ENCODE peak calls at places on chromosomes 1 and 21, in seven cellular contexts. One of them, this sample, is unnamed.

GRCh38 chr1:28412731-28413130 is 43.2 kb downstream of the PHACTR4 start:
- DNase-seq in H9: no peak
- DNase-seq in mesenchymal stem cell: no peak
- DNase-seq in IMR-90: no peak
- DNase-seq in neuronal stem cell: no peak
- DNase-seq in H1: no peak
- DNase-seq in trophoblast cell: no peak
- DNase-seq in this sample: peak

GRCh38 chr1:36115931-36116330 is 9.1 kb downstream of the COL8A2 start:
- DNase-seq in H9: no peak
- DNase-seq in mesenchymal stem cell: no peak
- DNase-seq in IMR-90: peak
- DNase-seq in neuronal stem cell: no peak
- DNase-seq in H1: no peak
- DNase-seq in trophoblast cell: no peak
- DNase-seq in this sample: no peak

GRCh38 chr1:38497921-38498320 is 361.7 kb downstream of the RRAGC start:
- DNase-seq in H9: no peak
- DNase-seq in mesenchymal stem cell: no peak
- DNase-seq in IMR-90: no peak
- DNase-seq in neuronal stem cell: no peak
- DNase-seq in H1: no peak
- DNase-seq in trophoblast cell: no peak
- DNase-seq in this sample: no peak

GRCh38 chr1:165501975-165502358 is 41.8 kb upstream of the LRRC52 start:
- DNase-seq in H9: no peak
- DNase-seq in mesenchymal stem cell: no peak
- DNase-seq in IMR-90: no peak
- DNase-seq in neuronal stem cell: no peak
- DNase-seq in H1: no peak
- DNase-seq in trophoblast cell: no peak
- DNase-seq in this sample: peak

GRCh38 chr1:52239708-52240001 is 97.8 kb downstream of the ZFYVE9 start:
- DNase-seq in H9: no peak
- DNase-seq in mesenchymal stem cell: no peak
- DNase-seq in IMR-90: no peak
- DNase-seq in neuronal stem cell: no peak
- DNase-seq in H1: no peak
- DNase-seq in trophoblast cell: no peak
- DNase-seq in this sample: no peak

GRCh38 chr1:61436016-61436415 is 288.9 kb downstream of the TM2D1 start:
- DNase-seq in H9: no peak
- DNase-seq in mesenchymal stem cell: no peak
- DNase-seq in IMR-90: no peak
- DNase-seq in neuronal stem cell: no peak
- DNase-seq in H1: no peak
- DNase-seq in trophoblast cell: no peak
- DNase-seq in this sample: peak

GRCh38 chr21:35172231-35172630 is 123.1 kb upstream of the RUNX1 start:
- DNase-seq in H9: no peak
- DNase-seq in mesenchymal stem cell: no peak
- DNase-seq in IMR-90: no peak
- DNase-seq in neuronal stem cell: no peak
- DNase-seq in H1: no peak
- DNase-seq in trophoblast cell: no peak
- DNase-seq in this sample: no peak

GRCh38 chr1:27626031-27626935 is 8.7 kb downstream of the FGR start:
- DNase-seq in H9: no peak
- DNase-seq in mesenchymal stem cell: no peak
- DNase-seq in IMR-90: no peak
- DNase-seq in neuronal stem cell: no peak
- DNase-seq in H1: no peak
- DNase-seq in trophoblast cell: no peak
- DNase-seq in this sample: no peak

GRCh38 chr1:98133151-98133550 is 212.3 kb upstream of the DPYD start:
- DNase-seq in H9: no peak
- DNase-seq in mesenchymal stem cell: no peak
- DNase-seq in IMR-90: no peak
- DNase-seq in neuronal stem cell: no peak
- DNase-seq in H1: no peak
- DNase-seq in trophoblast cell: no peak
- DNase-seq in this sample: no peak

GRCh38 chr21:15743593-15743992 is 13.8 kb downstream of the USP25 start:
- DNase-seq in H9: no peak
- DNase-seq in mesenchymal stem cell: no peak
- DNase-seq in IMR-90: no peak
- DNase-seq in neuronal stem cell: no peak
- DNase-seq in H1: no peak
- DNase-seq in trophoblast cell: no peak
- DNase-seq in this sample: no peak

GRCh38 chr1:10648689-10649483 is 147.6 kb downstream of the CASZ1 start:
- DNase-seq in H9: no peak
- DNase-seq in mesenchymal stem cell: peak
- DNase-seq in IMR-90: no peak
- DNase-seq in neuronal stem cell: peak
- DNase-seq in H1: peak
- DNase-seq in trophoblast cell: peak
- DNase-seq in this sample: peak

GRCh38 chr1:78052685-78053433 is 7.1 kb downstream of the GIPC2 start:
- DNase-seq in H9: no peak
- DNase-seq in mesenchymal stem cell: no peak
- DNase-seq in IMR-90: no peak
- DNase-seq in neuronal stem cell: no peak
- DNase-seq in H1: no peak
- DNase-seq in trophoblast cell: no peak
- DNase-seq in this sample: no peak

GRCh38 chr1:41537257-41537656 is 52.8 kb upstream of the EDN2 start:
- DNase-seq in H9: no peak
- DNase-seq in mesenchymal stem cell: peak
- DNase-seq in IMR-90: no peak
- DNase-seq in neuronal stem cell: no peak
- DNase-seq in H1: no peak
- DNase-seq in trophoblast cell: no peak
- DNase-seq in this sample: no peak

GRCh38 chr1:169682077-169682476 is 29.3 kb downstream of the SELL start:
- DNase-seq in H9: no peak
- DNase-seq in mesenchymal stem cell: no peak
- DNase-seq in IMR-90: no peak
- DNase-seq in neuronal stem cell: no peak
- DNase-seq in H1: no peak
- DNase-seq in trophoblast cell: no peak
- DNase-seq in this sample: no peak

GRCh38 chr1:194717941-194718340 is 1531.5 kb upstream of the B3GALT2 start:
- DNase-seq in H9: no peak
- DNase-seq in mesenchymal stem cell: no peak
- DNase-seq in IMR-90: peak
- DNase-seq in neuronal stem cell: no peak
- DNase-seq in H1: no peak
- DNase-seq in trophoblast cell: no peak
- DNase-seq in this sample: no peak
- H2BK5ac ChIP-seq in H9: no peak
- H2BK5ac ChIP-seq in mesenchymal stem cell: no peak
- H2BK5ac ChIP-seq in IMR-90: no peak
- H2BK5ac ChIP-seq in neuronal stem cell: no peak
- H2BK5ac ChIP-seq in H1: no peak
- H2BK5ac ChIP-seq in trophoblast cell: no peak
- H2BK5ac ChIP-seq in this sample: no peak

DNA sequence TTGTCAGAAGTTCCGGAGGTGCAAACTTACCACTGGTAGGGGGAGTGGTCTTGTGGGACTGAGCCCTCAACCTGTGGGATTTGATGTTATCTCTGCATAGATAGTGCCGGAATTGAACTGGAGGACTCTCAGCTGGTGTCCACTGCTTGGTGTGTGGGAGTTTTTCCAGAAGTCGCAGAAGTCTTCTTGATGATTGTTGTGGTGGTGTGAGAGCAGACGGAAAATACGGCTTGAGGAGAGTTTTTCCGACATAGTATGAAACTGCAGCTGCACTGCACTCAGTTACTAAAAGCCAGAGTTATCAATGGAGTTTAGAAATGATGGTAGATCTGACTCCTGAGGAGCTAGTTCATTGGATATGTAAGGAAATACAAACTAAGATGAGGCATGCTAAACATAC is 14.9 kb downstream of the RGS5 start:
- DNase-seq in H9: no peak
- DNase-seq in mesenchymal stem cell: no peak
- DNase-seq in IMR-90: no peak
- DNase-seq in neuronal stem cell: no peak
- DNase-seq in H1: no peak
- DNase-seq in trophoblast cell: no peak
- DNase-seq in this sample: no peak
- H2BK5ac ChIP-seq in H9: no peak
- H2BK5ac ChIP-seq in mesenchymal stem cell: no peak
- H2BK5ac ChIP-seq in IMR-90: no peak
- H2BK5ac ChIP-seq in neuronal stem cell: no peak
- H2BK5ac ChIP-seq in H1: no peak
- H2BK5ac ChIP-seq in trophoblast cell: no peak
- H2BK5ac ChIP-seq in this sample: no peak

DNA sequence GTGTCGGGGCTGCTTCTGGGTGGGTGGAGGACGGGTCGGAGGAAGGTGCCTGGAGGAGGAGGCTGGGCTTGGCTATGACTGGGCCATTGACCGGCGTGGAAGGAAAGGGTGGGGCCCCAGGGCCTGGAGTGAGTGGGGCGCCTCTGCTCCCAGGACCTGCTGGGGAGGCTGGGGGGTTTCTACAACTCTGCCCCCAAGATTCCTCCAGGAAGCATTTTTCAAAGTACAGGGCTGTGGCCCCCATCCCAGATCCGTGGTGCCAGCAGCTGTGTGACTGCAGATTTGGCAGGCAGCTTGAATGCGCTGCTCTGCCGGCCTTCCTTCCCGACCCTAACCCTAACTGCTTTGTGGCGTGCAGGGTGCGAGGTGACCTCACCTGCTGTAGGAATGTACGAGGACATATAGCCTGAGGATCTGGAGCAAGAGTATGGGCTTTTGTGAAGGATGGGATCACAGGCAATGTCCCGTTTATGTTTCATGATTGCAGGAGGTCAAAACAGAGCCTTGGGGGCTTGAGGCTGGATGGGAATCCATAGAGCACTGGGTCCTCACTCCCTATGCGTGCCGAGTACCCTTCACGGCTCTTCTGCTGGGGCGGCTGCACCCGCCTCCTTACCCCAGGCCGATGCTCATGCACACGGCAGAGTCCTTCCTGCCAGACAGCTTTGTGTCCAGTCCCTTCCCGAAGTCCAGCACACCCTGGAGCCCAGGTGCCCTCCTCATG is 24.7 kb downstream of the TRPM2 start:
- DNase-seq in H9: no peak
- DNase-seq in mesenchymal stem cell: no peak
- DNase-seq in IMR-90: no peak
- DNase-seq in neuronal stem cell: no peak
- DNase-seq in H1: no peak
- DNase-seq in trophoblast cell: no peak
- DNase-seq in this sample: no peak
- H2BK5ac ChIP-seq in H9: no peak
- H2BK5ac ChIP-seq in mesenchymal stem cell: no peak
- H2BK5ac ChIP-seq in IMR-90: no peak
- H2BK5ac ChIP-seq in neuronal stem cell: no peak
- H2BK5ac ChIP-seq in H1: peak
- H2BK5ac ChIP-seq in trophoblast cell: no peak
- H2BK5ac ChIP-seq in this sample: no peak

GRCh38 chr1:50707824-50708223 is 252.2 kb downstream of the FAF1 start:
- DNase-seq in H9: no peak
- DNase-seq in mesenchymal stem cell: no peak
- DNase-seq in IMR-90: no peak
- DNase-seq in neuronal stem cell: no peak
- DNase-seq in H1: no peak
- DNase-seq in trophoblast cell: no peak
- DNase-seq in this sample: no peak

GRCh38 chr1:50705699-50706098 is 254.4 kb downstream of the FAF1 start:
- DNase-seq in H9: no peak
- DNase-seq in mesenchymal stem cell: no peak
- DNase-seq in IMR-90: no peak
- DNase-seq in neuronal stem cell: no peak
- DNase-seq in H1: no peak
- DNase-seq in trophoblast cell: no peak
- DNase-seq in this sample: no peak

GRCh38 chr1:50704126-50704525 is 255.9 kb downstream of the FAF1 start:
- DNase-seq in H9: no peak
- DNase-seq in mesenchymal stem cell: peak
- DNase-seq in IMR-90: peak
- DNase-seq in neuronal stem cell: peak
- DNase-seq in H1: no peak
- DNase-seq in trophoblast cell: no peak
- DNase-seq in this sample: peak

GRCh38 chr1:50705041-50705440 is 255.0 kb downstream of the FAF1 start:
- DNase-seq in H9: no peak
- DNase-seq in mesenchymal stem cell: no peak
- DNase-seq in IMR-90: peak
- DNase-seq in neuronal stem cell: no peak
- DNase-seq in H1: no peak
- DNase-seq in trophoblast cell: no peak
- DNase-seq in this sample: no peak

GRCh38 chr1:50710099-50710498 is 250.0 kb downstream of the FAF1 start:
- DNase-seq in H9: no peak
- DNase-seq in mesenchymal stem cell: no peak
- DNase-seq in IMR-90: no peak
- DNase-seq in neuronal stem cell: no peak
- DNase-seq in H1: no peak
- DNase-seq in trophoblast cell: peak
- DNase-seq in this sample: no peak
- H2BK5ac ChIP-seq in H9: no peak
- H2BK5ac ChIP-seq in mesenchymal stem cell: no peak
- H2BK5ac ChIP-seq in IMR-90: no peak
- H2BK5ac ChIP-seq in neuronal stem cell: no peak
- H2BK5ac ChIP-seq in H1: no peak
- H2BK5ac ChIP-seq in trophoblast cell: no peak
- H2BK5ac ChIP-seq in this sample: no peak

GRCh38 chr21:45787371-45787770 is 143.8 kb downstream of the PCBP3 start:
- DNase-seq in H9: no peak
- DNase-seq in mesenchymal stem cell: no peak
- DNase-seq in IMR-90: no peak
- DNase-seq in neuronal stem cell: no peak
- DNase-seq in H1: no peak
- DNase-seq in trophoblast cell: no peak
- DNase-seq in this sample: no peak

GRCh38 chr21:45788198-45788597 is 144.7 kb downstream of the PCBP3 start:
- DNase-seq in H9: no peak
- DNase-seq in mesenchymal stem cell: no peak
- DNase-seq in IMR-90: no peak
- DNase-seq in neuronal stem cell: no peak
- DNase-seq in H1: no peak
- DNase-seq in trophoblast cell: no peak
- DNase-seq in this sample: no peak

GRCh38 chr21:45790427-45790826 is 146.9 kb downstream of the PCBP3 start:
- DNase-seq in H9: no peak
- DNase-seq in mesenchymal stem cell: no peak
- DNase-seq in IMR-90: no peak
- DNase-seq in neuronal stem cell: no peak
- DNase-seq in H1: no peak
- DNase-seq in trophoblast cell: no peak
- DNase-seq in this sample: no peak

GRCh38 chr21:45786660-45787059 is 143.1 kb downstream of the PCBP3 start:
- DNase-seq in H9: no peak
- DNase-seq in mesenchymal stem cell: no peak
- DNase-seq in IMR-90: no peak
- DNase-seq in neuronal stem cell: no peak
- DNase-seq in H1: no peak
- DNase-seq in trophoblast cell: no peak
- DNase-seq in this sample: no peak

GRCh38 chr21:45788635-45789506 is 145.3 kb downstream of the PCBP3 start:
- DNase-seq in H9: no peak
- DNase-seq in mesenchymal stem cell: peak
- DNase-seq in IMR-90: peak
- DNase-seq in neuronal stem cell: no peak
- DNase-seq in H1: no peak
- DNase-seq in trophoblast cell: no peak
- DNase-seq in this sample: no peak
- H2BK5ac ChIP-seq in H9: no peak
- H2BK5ac ChIP-seq in mesenchymal stem cell: no peak
- H2BK5ac ChIP-seq in IMR-90: no peak
- H2BK5ac ChIP-seq in neuronal stem cell: no peak
- H2BK5ac ChIP-seq in H1: no peak
- H2BK5ac ChIP-seq in trophoblast cell: no peak
- H2BK5ac ChIP-seq in this sample: no peak